ENCODE peak calls at places on chromosomes 5 and 9, in seven cellular contexts. One of them, this sample, is unnamed.

GRCh38 chr9:131394464-131395026 is 659 bp downstream of the PRRC2B start:
- DNase-seq in Kasumi-1: no peak
- DNase-seq in BE2C: peak
- DNase-seq in NCI-H2227 treated with DMSO at 0.1 percent for 48 hours: no peak
- DNase-seq in stimulated activated CD4-positive, alpha-beta T cell treated with anti-CD3 and anti-CD28 coated beads, Interleukin-4, amount 100 ng/mL, for 4 hours: peak
- DNase-seq in activated CD4-positive, CD25-positive, alpha-beta regulatory T cell: peak
- DNase-seq in AG09319: no peak
- DNase-seq in this sample: peak

GRCh38 chr5:180333661-180334060 is 19.5 kb downstream of the GFPT2 start:
- DNase-seq in Kasumi-1: no peak
- DNase-seq in BE2C: no peak
- DNase-seq in NCI-H2227 treated with DMSO at 0.1 percent for 48 hours: no peak
- DNase-seq in stimulated activated CD4-positive, alpha-beta T cell treated with anti-CD3 and anti-CD28 coated beads, Interleukin-4, amount 100 ng/mL, for 4 hours: no peak
- DNase-seq in activated CD4-positive, CD25-positive, alpha-beta regulatory T cell: no peak
- DNase-seq in AG09319: no peak
- DNase-seq in this sample: no peak

GRCh38 chr5:134100283-134101011 is 14.0 kb upstream of the TCF7 start:
- DNase-seq in Kasumi-1: no peak
- DNase-seq in BE2C: peak
- DNase-seq in NCI-H2227 treated with DMSO at 0.1 percent for 48 hours: no peak
- DNase-seq in stimulated activated CD4-positive, alpha-beta T cell treated with anti-CD3 and anti-CD28 coated beads, Interleukin-4, amount 100 ng/mL, for 4 hours: peak
- DNase-seq in activated CD4-positive, CD25-positive, alpha-beta regulatory T cell: peak
- DNase-seq in AG09319: no peak
- DNase-seq in this sample: no peak

GRCh38 chr9:112132356-112132755 is 42.7 kb downstream of the SUSD1 start:
- DNase-seq in Kasumi-1: no peak
- DNase-seq in BE2C: no peak
- DNase-seq in NCI-H2227 treated with DMSO at 0.1 percent for 48 hours: no peak
- DNase-seq in stimulated activated CD4-positive, alpha-beta T cell treated with anti-CD3 and anti-CD28 coated beads, Interleukin-4, amount 100 ng/mL, for 4 hours: no peak
- DNase-seq in activated CD4-positive, CD25-positive, alpha-beta regulatory T cell: no peak
- DNase-seq in AG09319: no peak
- DNase-seq in this sample: no peak

GRCh38 chr5:122772446-122772845 is 2.4 kb upstream of the SNX2 start:
- DNase-seq in Kasumi-1: no peak
- DNase-seq in BE2C: no peak
- DNase-seq in NCI-H2227 treated with DMSO at 0.1 percent for 48 hours: no peak
- DNase-seq in stimulated activated CD4-positive, alpha-beta T cell treated with anti-CD3 and anti-CD28 coated beads, Interleukin-4, amount 100 ng/mL, for 4 hours: no peak
- DNase-seq in activated CD4-positive, CD25-positive, alpha-beta regulatory T cell: no peak
- DNase-seq in AG09319: no peak
- DNase-seq in this sample: no peak

GRCh38 chr9:69097053-69097452 is 61.5 kb downstream of the FXN start:
- DNase-seq in Kasumi-1: no peak
- DNase-seq in BE2C: no peak
- DNase-seq in NCI-H2227 treated with DMSO at 0.1 percent for 48 hours: no peak
- DNase-seq in stimulated activated CD4-positive, alpha-beta T cell treated with anti-CD3 and anti-CD28 coated beads, Interleukin-4, amount 100 ng/mL, for 4 hours: no peak
- DNase-seq in activated CD4-positive, CD25-positive, alpha-beta regulatory T cell: no peak
- DNase-seq in AG09319: no peak
- DNase-seq in this sample: no peak

GRCh38 chr9:93613791-93614190 is 37.4 kb downstream of the PHF2 start:
- DNase-seq in Kasumi-1: no peak
- DNase-seq in BE2C: no peak
- DNase-seq in NCI-H2227 treated with DMSO at 0.1 percent for 48 hours: no peak
- DNase-seq in stimulated activated CD4-positive, alpha-beta T cell treated with anti-CD3 and anti-CD28 coated beads, Interleukin-4, amount 100 ng/mL, for 4 hours: no peak
- DNase-seq in activated CD4-positive, CD25-positive, alpha-beta regulatory T cell: no peak
- DNase-seq in AG09319: no peak
- DNase-seq in this sample: no peak

GRCh38 chr5:138792181-138792808 is 39.1 kb downstream of the CTNNA1 start:
- DNase-seq in Kasumi-1: no peak
- DNase-seq in BE2C: no peak
- DNase-seq in NCI-H2227 treated with DMSO at 0.1 percent for 48 hours: peak
- DNase-seq in stimulated activated CD4-positive, alpha-beta T cell treated with anti-CD3 and anti-CD28 coated beads, Interleukin-4, amount 100 ng/mL, for 4 hours: no peak
- DNase-seq in activated CD4-positive, CD25-positive, alpha-beta regulatory T cell: no peak
- DNase-seq in AG09319: no peak
- DNase-seq in this sample: no peak

GRCh38 chr9:132193227-132194110 is 31.6 kb downstream of the NTNG2 start:
- DNase-seq in Kasumi-1: no peak
- DNase-seq in BE2C: no peak
- DNase-seq in NCI-H2227 treated with DMSO at 0.1 percent for 48 hours: no peak
- DNase-seq in stimulated activated CD4-positive, alpha-beta T cell treated with anti-CD3 and anti-CD28 coated beads, Interleukin-4, amount 100 ng/mL, for 4 hours: no peak
- DNase-seq in activated CD4-positive, CD25-positive, alpha-beta regulatory T cell: no peak
- DNase-seq in AG09319: no peak
- DNase-seq in this sample: no peak

GRCh38 chr5:149837680-149838269 is 106.8 kb downstream of the PDE6A start:
- DNase-seq in Kasumi-1: peak
- DNase-seq in BE2C: peak
- DNase-seq in NCI-H2227 treated with DMSO at 0.1 percent for 48 hours: peak
- DNase-seq in stimulated activated CD4-positive, alpha-beta T cell treated with anti-CD3 and anti-CD28 coated beads, Interleukin-4, amount 100 ng/mL, for 4 hours: no peak
- DNase-seq in activated CD4-positive, CD25-positive, alpha-beta regulatory T cell: no peak
- DNase-seq in AG09319: peak
- DNase-seq in this sample: peak

GRCh38 chr9:33748633-33749304 is 46.6 kb upstream of the PRSS3 start:
- DNase-seq in Kasumi-1: no peak
- DNase-seq in BE2C: no peak
- DNase-seq in NCI-H2227 treated with DMSO at 0.1 percent for 48 hours: no peak
- DNase-seq in stimulated activated CD4-positive, alpha-beta T cell treated with anti-CD3 and anti-CD28 coated beads, Interleukin-4, amount 100 ng/mL, for 4 hours: no peak
- DNase-seq in activated CD4-positive, CD25-positive, alpha-beta regulatory T cell: no peak
- DNase-seq in AG09319: no peak
- DNase-seq in this sample: peak

GRCh38 chr5:160047362-160047761 is 38.4 kb downstream of the TTC1 start:
- DNase-seq in Kasumi-1: no peak
- DNase-seq in BE2C: no peak
- DNase-seq in NCI-H2227 treated with DMSO at 0.1 percent for 48 hours: no peak
- DNase-seq in stimulated activated CD4-positive, alpha-beta T cell treated with anti-CD3 and anti-CD28 coated beads, Interleukin-4, amount 100 ng/mL, for 4 hours: no peak
- DNase-seq in activated CD4-positive, CD25-positive, alpha-beta regulatory T cell: no peak
- DNase-seq in AG09319: no peak
- DNase-seq in this sample: no peak

GRCh38 chr5:136210259-136210658 is 17.3 kb upstream of the SMIM32 start:
- DNase-seq in Kasumi-1: no peak
- DNase-seq in BE2C: no peak
- DNase-seq in NCI-H2227 treated with DMSO at 0.1 percent for 48 hours: no peak
- DNase-seq in stimulated activated CD4-positive, alpha-beta T cell treated with anti-CD3 and anti-CD28 coated beads, Interleukin-4, amount 100 ng/mL, for 4 hours: no peak
- DNase-seq in activated CD4-positive, CD25-positive, alpha-beta regulatory T cell: no peak
- DNase-seq in AG09319: no peak
- DNase-seq in this sample: no peak

GRCh38 chr9:90926920-90927319 is 125.3 kb downstream of the SYK start:
- DNase-seq in Kasumi-1: no peak
- DNase-seq in BE2C: no peak
- DNase-seq in NCI-H2227 treated with DMSO at 0.1 percent for 48 hours: no peak
- DNase-seq in stimulated activated CD4-positive, alpha-beta T cell treated with anti-CD3 and anti-CD28 coated beads, Interleukin-4, amount 100 ng/mL, for 4 hours: no peak
- DNase-seq in activated CD4-positive, CD25-positive, alpha-beta regulatory T cell: no peak
- DNase-seq in AG09319: no peak
- DNase-seq in this sample: no peak

GRCh38 chr5:138869763-138870500 is 5.2 kb downstream of the LRRTM2 start:
- DNase-seq in Kasumi-1: no peak
- DNase-seq in BE2C: no peak
- DNase-seq in NCI-H2227 treated with DMSO at 0.1 percent for 48 hours: no peak
- DNase-seq in stimulated activated CD4-positive, alpha-beta T cell treated with anti-CD3 and anti-CD28 coated beads, Interleukin-4, amount 100 ng/mL, for 4 hours: no peak
- DNase-seq in activated CD4-positive, CD25-positive, alpha-beta regulatory T cell: no peak
- DNase-seq in AG09319: no peak
- DNase-seq in this sample: no peak

GRCh38 chr5:1366514-1366913 is 21.6 kb upstream of the CLPTM1L start:
- DNase-seq in Kasumi-1: no peak
- DNase-seq in BE2C: no peak
- DNase-seq in NCI-H2227 treated with DMSO at 0.1 percent for 48 hours: no peak
- DNase-seq in stimulated activated CD4-positive, alpha-beta T cell treated with anti-CD3 and anti-CD28 coated beads, Interleukin-4, amount 100 ng/mL, for 4 hours: no peak
- DNase-seq in activated CD4-positive, CD25-positive, alpha-beta regulatory T cell: no peak
- DNase-seq in AG09319: no peak
- DNase-seq in this sample: no peak

GRCh38 chr5:178069909-178070308 is 43.4 kb upstream of the N4BP3 start:
- DNase-seq in Kasumi-1: peak
- DNase-seq in BE2C: peak
- DNase-seq in NCI-H2227 treated with DMSO at 0.1 percent for 48 hours: no peak
- DNase-seq in stimulated activated CD4-positive, alpha-beta T cell treated with anti-CD3 and anti-CD28 coated beads, Interleukin-4, amount 100 ng/mL, for 4 hours: no peak
- DNase-seq in activated CD4-positive, CD25-positive, alpha-beta regulatory T cell: no peak
- DNase-seq in AG09319: no peak
- DNase-seq in this sample: no peak

GRCh38 chr5:43020294-43020711 is 19.8 kb downstream of the ANXA2R start:
- DNase-seq in Kasumi-1: no peak
- DNase-seq in BE2C: no peak
- DNase-seq in NCI-H2227 treated with DMSO at 0.1 percent for 48 hours: no peak
- DNase-seq in stimulated activated CD4-positive, alpha-beta T cell treated with anti-CD3 and anti-CD28 coated beads, Interleukin-4, amount 100 ng/mL, for 4 hours: no peak
- DNase-seq in activated CD4-positive, CD25-positive, alpha-beta regulatory T cell: no peak
- DNase-seq in AG09319: no peak
- DNase-seq in this sample: no peak

GRCh38 chr5:13350754-13351153 is 593.7 kb downstream of the DNAH5 start:
- DNase-seq in Kasumi-1: no peak
- DNase-seq in BE2C: no peak
- DNase-seq in NCI-H2227 treated with DMSO at 0.1 percent for 48 hours: no peak
- DNase-seq in stimulated activated CD4-positive, alpha-beta T cell treated with anti-CD3 and anti-CD28 coated beads, Interleukin-4, amount 100 ng/mL, for 4 hours: no peak
- DNase-seq in activated CD4-positive, CD25-positive, alpha-beta regulatory T cell: no peak
- DNase-seq in AG09319: no peak
- DNase-seq in this sample: no peak

GRCh38 chr5:139188558-139189270 is 9.5 kb downstream of the SIL1 start:
- DNase-seq in Kasumi-1: no peak
- DNase-seq in BE2C: no peak
- DNase-seq in NCI-H2227 treated with DMSO at 0.1 percent for 48 hours: no peak
- DNase-seq in stimulated activated CD4-positive, alpha-beta T cell treated with anti-CD3 and anti-CD28 coated beads, Interleukin-4, amount 100 ng/mL, for 4 hours: no peak
- DNase-seq in activated CD4-positive, CD25-positive, alpha-beta regulatory T cell: no peak
- DNase-seq in AG09319: no peak
- DNase-seq in this sample: no peak

GRCh38 chr5:11396867-11397266 is 507.4 kb downstream of the CTNND2 start:
- DNase-seq in Kasumi-1: no peak
- DNase-seq in BE2C: no peak
- DNase-seq in NCI-H2227 treated with DMSO at 0.1 percent for 48 hours: peak
- DNase-seq in stimulated activated CD4-positive, alpha-beta T cell treated with anti-CD3 and anti-CD28 coated beads, Interleukin-4, amount 100 ng/mL, for 4 hours: no peak
- DNase-seq in activated CD4-positive, CD25-positive, alpha-beta regulatory T cell: no peak
- DNase-seq in AG09319: no peak
- DNase-seq in this sample: no peak

GRCh38 chr9:34550681-34551270 is 28.0 kb upstream of the ENHO start:
- DNase-seq in Kasumi-1: no peak
- DNase-seq in BE2C: no peak
- DNase-seq in NCI-H2227 treated with DMSO at 0.1 percent for 48 hours: no peak
- DNase-seq in stimulated activated CD4-positive, alpha-beta T cell treated with anti-CD3 and anti-CD28 coated beads, Interleukin-4, amount 100 ng/mL, for 4 hours: no peak
- DNase-seq in activated CD4-positive, CD25-positive, alpha-beta regulatory T cell: no peak
- DNase-seq in AG09319: no peak
- DNase-seq in this sample: no peak

GRCh38 chr5:174533127-174533453 is 191.3 kb upstream of the MSX2 start:
- DNase-seq in Kasumi-1: no peak
- DNase-seq in BE2C: no peak
- DNase-seq in NCI-H2227 treated with DMSO at 0.1 percent for 48 hours: no peak
- DNase-seq in stimulated activated CD4-positive, alpha-beta T cell treated with anti-CD3 and anti-CD28 coated beads, Interleukin-4, amount 100 ng/mL, for 4 hours: no peak
- DNase-seq in activated CD4-positive, CD25-positive, alpha-beta regulatory T cell: no peak
- DNase-seq in AG09319: no peak
- DNase-seq in this sample: no peak